ENCODE peak calls at places on chromosomes 6 and 20, in ten cellular contexts. X, E, M, L, Z, A, G, U, W and B are unnamed samples.

GRCh38 chr6:43221774-43222101 is 7.5 kb downstream of the DNPH1 start:
- DNase-seq in X (no peak), E (no peak), M (no peak), L (no peak), Z (no peak), A (no peak), G (no peak), U (no peak), W (no peak), B (no peak)

GRCh38 chr20:25063546-25063945 is 5.6 kb upstream of the ACSS1 start:
- DNase-seq in X (no peak), E (peak), M (no peak), L (no peak), Z (no peak), A (no peak), G (no peak), U (no peak), W (no peak), B (no peak)

GRCh38 chr20:17538517-17539170 is 7.5 kb upstream of the BFSP1 start:
- DNase-seq in X (no peak), E (no peak), M (no peak), L (no peak), Z (no peak), A (no peak), G (peak), U (peak), W (no peak), B (no peak)

GRCh38 chr6:54910326-54910952 is 63.9 kb downstream of the FAM83B start:
- DNase-seq in X (peak), E (no peak), M (no peak), L (peak), Z (no peak), A (no peak), G (no peak), U (peak), W (no peak), B (no peak)

GRCh38 chr20:12153616-12154015 is 235.9 kb downstream of the BTBD3 start:
- DNase-seq in X (peak), E (no peak), M (no peak), L (peak), Z (no peak), A (no peak), G (no peak), U (peak), W (no peak), B (no peak)

GRCh38 chr6:91926827-91927226 is 1340.0 kb upstream of the MAP3K7 start:
- DNase-seq in X (no peak), E (no peak), M (no peak), L (no peak), Z (no peak), A (no peak), G (no peak), U (no peak), W (no peak), B (no peak)

GRCh38 chr6:82902290-82902689 is 163.4 kb downstream of the UBE3D start:
- DNase-seq in X (no peak), E (no peak), M (no peak), L (no peak), Z (no peak), A (no peak), G (no peak), U (peak), W (no peak), B (no peak)

GRCh38 chr6:26057899-26058298 is 29.3 kb upstream of the HFE start:
- DNase-seq in X (no peak), E (no peak), M (no peak), L (no peak), Z (no peak), A (no peak), G (no peak), U (no peak), W (no peak), B (no peak)

GRCh38 chr20:32067234-32067821 is 15.3 kb downstream of the HCK start:
- DNase-seq in X (no peak), E (no peak), M (no peak), L (peak), Z (no peak), A (no peak), G (no peak), U (peak), W (no peak), B (no peak)

GRCh38 chr20:54624701-54625472 is 149.5 kb downstream of the DOK5 start:
- DNase-seq in X (no peak), E (no peak), M (no peak), L (no peak), Z (no peak), A (no peak), G (no peak), U (no peak), W (no peak), B (no peak)

GRCh38 chr20:61520761-61521460 is 268.9 kb downstream of the CDH4 start:
- DNase-seq in X (no peak), E (no peak), M (no peak), L (peak), Z (no peak), A (no peak), G (no peak), U (peak), W (no peak), B (no peak)

GRCh38 chr6:42293579-42293978 is 75.9 kb upstream of the MRPS10 start:
- DNase-seq in X (no peak), E (no peak), M (no peak), L (no peak), Z (no peak), A (no peak), G (no peak), U (no peak), W (no peak), B (no peak)

GRCh38 chr6:13553646-13554045 is 20.8 kb upstream of the SIRT5 start:
- DNase-seq in X (no peak), E (no peak), M (no peak), L (no peak), Z (no peak), A (no peak), G (no peak), U (peak), W (no peak), B (no peak)

GRCh38 chr6:22221211-22221610 is 75.6 kb downstream of the PRL start:
- DNase-seq in X (no peak), E (no peak), M (no peak), L (no peak), Z (no peak), A (no peak), G (no peak), U (no peak), W (no peak), B (no peak)

GRCh38 chr6:39956951-39957350 is 22.7 kb upstream of the MOCS1 start:
- DNase-seq in X (no peak), E (no peak), M (no peak), L (no peak), Z (no peak), A (no peak), G (no peak), U (peak), W (no peak), B (peak)

GRCh38 chr6:154864086-154864430 is 130.8 kb downstream of the SCAF8 start:
- DNase-seq in X (no peak), E (no peak), M (no peak), L (no peak), Z (no peak), A (no peak), G (no peak), U (no peak), W (no peak), B (no peak)

GRCh38 chr6:14732845-14733757 is 512.8 kb upstream of the JARID2 start:
- DNase-seq in X (no peak), E (no peak), M (no peak), L (peak), Z (no peak), A (no peak), G (peak), U (peak), W (no peak), B (peak)

GRCh38 chr6:28337103-28337520 is 1.2 kb upstream of the ZSCAN31 start:
- DNase-seq in X (no peak), E (no peak), M (no peak), L (no peak), Z (no peak), A (no peak), G (peak), U (no peak), W (no peak), B (no peak)

GRCh38 chr6:106025655-106026054 is 60.5 kb upstream of the PRDM1 start:
- DNase-seq in X (no peak), E (no peak), M (no peak), L (no peak), Z (no peak), A (no peak), G (no peak), U (peak), W (no peak), B (no peak)

GRCh38 chr6:150298676-150299075 is 70.1 kb upstream of the IYD start:
- DNase-seq in X (no peak), E (no peak), M (no peak), L (no peak), Z (no peak), A (no peak), G (no peak), U (no peak), W (no peak), B (no peak)

GRCh38 chr6:155832596-155832995 is 377.0 kb upstream of the NOX3 start:
- DNase-seq in X (no peak), E (no peak), M (no peak), L (peak), Z (no peak), A (no peak), G (no peak), U (no peak), W (no peak), B (no peak)

GRCh38 chr6:156449128-156449527 is 328.1 kb upstream of the ARID1B start:
- DNase-seq in X (no peak), E (peak), M (no peak), L (no peak), Z (no peak), A (no peak), G (no peak), U (no peak), W (no peak), B (no peak)

GRCh38 chr20:46260480-46260879 is 47.8 kb downstream of the CDH22 start:
- DNase-seq in X (no peak), E (no peak), M (no peak), L (no peak), Z (no peak), A (no peak), G (no peak), U (no peak), W (no peak), B (no peak)

GRCh38 chr20:18628330-18628941 is 40.6 kb downstream of the DTD1 start:
- DNase-seq in X (peak), E (peak), M (no peak), L (no peak), Z (no peak), A (no peak), G (no peak), U (no peak), W (peak), B (no peak)

GRCh38 chr6:45377041-45377554 is 636 bp downstream of the SUPT3H start:
- DNase-seq in X (peak), E (no peak), M (no peak), L (no peak), Z (no peak), A (no peak), G (peak), U (no peak), W (no peak), B (no peak)

GRCh38 chr6:165249808-165250207 is 59.6 kb downstream of the C6orf118 start:
- DNase-seq in X (no peak), E (no peak), M (no peak), L (no peak), Z (no peak), A (no peak), G (no peak), U (no peak), W (no peak), B (no peak)

GRCh38 chr6:160226118-160226541 is 32.5 kb downstream of the SLC22A2 start:
- DNase-seq in X (no peak), E (no peak), M (no peak), L (peak), Z (no peak), A (no peak), G (peak), U (no peak), W (no peak), B (no peak)

GRCh38 chr6:37992749-37993148 is 173.2 kb downstream of the ZFAND3 start:
- DNase-seq in X (no peak), E (no peak), M (no peak), L (no peak), Z (no peak), A (no peak), G (no peak), U (no peak), W (no peak), B (no peak)

GRCh38 chr20:59806578-59806975 is 126.9 kb downstream of the SYCP2 start:
- DNase-seq in X (no peak), E (no peak), M (no peak), L (no peak), Z (no peak), A (no peak), G (no peak), U (no peak), W (no peak), B (no peak)